ENCODE peak calls at places on chromosome 4, in ten cellular contexts. U, I, L, O, V, D, F, J, E and K are unnamed samples. For H3K4me1, the result is how much of the 10 kb centered on the place peaks cover.

GRCh38 chr4:172628263-172628662 is 540.3 kb upstream of the GALNT7 start:
- DNase-seq in U (no peak), I (no peak), L (no peak), O (no peak), V (no peak), D (no peak), F (no peak), J (no peak), E (no peak), K (no peak)

GRCh38 chr4:40829586-40829985 is 79.8 kb downstream of the NSUN7 start:
- DNase-seq in U (no peak), I (no peak), L (no peak), O (no peak), V (no peak), D (no peak), F (no peak), J (no peak), E (no peak), K (no peak)

GRCh38 chr4:165359501-165359900 is 19.3 kb upstream of the CPE start:
- DNase-seq in U (no peak), I (no peak), L (no peak), O (no peak), V (no peak), D (no peak), F (no peak), J (no peak), E (no peak), K (no peak)

GRCh38 chr4:185591679-185592141 is 56.4 kb upstream of the PDLIM3 start:
- DNase-seq in U (no peak), I (no peak), L (no peak), O (no peak), V (no peak), D (peak), F (no peak), J (no peak), E (no peak), K (no peak)

GRCh38 chr4:165378763-165379631 is at the start of gene CPE:
- DNase-seq in U (peak), I (no peak), L (peak), O (peak), V (peak), D (peak), F (peak), J (peak), E (no peak), K (peak)

GRCh38 chr4:43352859-43353258 is 460.3 kb downstream of the GRXCR1 start:
- DNase-seq in U (no peak), I (no peak), L (no peak), O (no peak), V (no peak), D (no peak), F (no peak), J (no peak), E (no peak), K (no peak)

GRCh38 chr4:161546902-161547301 is 616.9 kb downstream of the FSTL5 start:
- DNase-seq in U (no peak), I (no peak), L (no peak), O (no peak), V (no peak), D (no peak), F (no peak), J (no peak), E (no peak), K (no peak)

GRCh38 chr4:28845158-28845557 is 1875.0 kb upstream of the PCDH7 start:
- DNase-seq in U (no peak), I (no peak), L (no peak), O (no peak), V (no peak), D (no peak), F (no peak), J (no peak), E (no peak), K (no peak)

GRCh38 chr4:150769235-150769634 is 187.3 kb downstream of the MAB21L2 start:
- DNase-seq in U (no peak), I (no peak), L (peak), O (no peak), V (peak), D (peak), F (no peak), J (no peak), E (no peak), K (no peak)

GRCh38 chr4:43411226-43411625 is 518.7 kb downstream of the GRXCR1 start:
- DNase-seq in U (no peak), I (no peak), L (no peak), O (no peak), V (no peak), D (peak), F (no peak), J (no peak), E (no peak), K (no peak)

GRCh38 chr4:32161382-32161781 is 1441.2 kb downstream of the PCDH7 start:
- DNase-seq in U (no peak), I (no peak), L (no peak), O (no peak), V (no peak), D (peak), F (no peak), J (no peak), E (no peak), K (no peak)

GRCh38 chr4:113878718-113879117 is 100.7 kb downstream of the ARSJ start:
- DNase-seq in U (no peak), I (no peak), L (no peak), O (no peak), V (no peak), D (peak), F (no peak), J (no peak), E (no peak), K (no peak)

GRCh38 chr4:95637047-95637600 is 88.4 kb upstream of the UNC5C start:
- DNase-seq in U (no peak), I (no peak), L (no peak), O (no peak), V (peak), D (no peak), F (peak), J (no peak), E (no peak), K (no peak)

GRCh38 chr4:95181446-95182306 is 367.1 kb downstream of the UNC5C start:
- DNase-seq in U (no peak), I (no peak), L (no peak), O (no peak), V (no peak), D (peak), F (no peak), J (no peak), E (peak), K (no peak)

GRCh38 chr4:183360161-183360919 is 38.1 kb upstream of the CLDN24 start:
- DNase-seq in U (no peak), I (no peak), L (no peak), O (no peak), V (no peak), D (peak), F (no peak), J (no peak), E (no peak), K (no peak)

GRCh38 chr4:153514001-153514526 is 47.9 kb downstream of the TMEM131L start:
- DNase-seq in U (no peak), I (no peak), L (no peak), O (no peak), V (no peak), D (peak), F (no peak), J (no peak), E (no peak), K (no peak)

GRCh38 chr4:184166736-184167135 is 50.9 kb downstream of the ENPP6 start:
- DNase-seq in U (no peak), I (no peak), L (no peak), O (no peak), V (no peak), D (no peak), F (no peak), J (no peak), E (no peak), K (no peak)

GRCh38 chr4:78528327-78528726 is 23.2 kb upstream of the ANXA3 start:
- DNase-seq in U (no peak), I (no peak), L (no peak), O (no peak), V (no peak), D (peak), F (no peak), J (no peak), E (no peak), K (no peak)

GRCh38 chr4:107304699-107305286 is 268.7 kb upstream of the DKK2 start:
- DNase-seq in U (no peak), I (no peak), L (no peak), O (no peak), V (no peak), D (no peak), F (no peak), J (no peak), E (no peak), K (no peak)

GRCh38 chr4:169174247-169174646 is 96.5 kb downstream of the SH3RF1 start:
- DNase-seq in U (no peak), I (no peak), L (no peak), O (no peak), V (no peak), D (no peak), F (no peak), J (no peak), E (no peak), K (no peak)

GRCh38 chr4:163332526-163333405 is at the start of gene NPY1R:
- DNase-seq in U (no peak), I (no peak), L (peak), O (peak), V (peak), D (peak), F (peak), J (peak), E (peak), K (peak)

GRCh38 chr4:15042529-15043167 is 40.4 kb downstream of the CPEB2 start:
- DNase-seq in U (no peak), I (no peak), L (no peak), O (no peak), V (no peak), D (no peak), F (no peak), J (no peak), E (no peak), K (no peak)

GRCh38 chr4:56181140-56181950 is 205.9 kb downstream of the AASDH start:
- DNase-seq in U (no peak), I (no peak), L (no peak), O (no peak), V (no peak), D (no peak), F (no peak), J (no peak), E (no peak), K (no peak)

GRCh38 chr4:128155231-128155855 is 94.2 kb downstream of the LARP1B start:
- DNase-seq in U (no peak), I (no peak), L (no peak), O (no peak), V (no peak), D (no peak), F (no peak), J (peak), E (no peak), K (no peak)
- H3K4me1 ChIP-seq in U (under half), I (under half), L (under half), O (under half), V (under half), D (under half), F (under half), J (under half), E (under half), K (under half)

GRCh38 chr4:87224036-87224923 is 3.9 kb upstream of the KLHL8 start:
- DNase-seq in U (no peak), I (no peak), L (no peak), O (no peak), V (no peak), D (no peak), F (no peak), J (no peak), E (no peak), K (no peak)

GRCh38 chr4:87220094-87220831 is at the start of gene KLHL8:
- DNase-seq in U (peak), I (peak), L (peak), O (peak), V (peak), D (peak), F (peak), J (peak), E (peak), K (peak)

GRCh38 chr4:87216469-87216868 is 3.9 kb downstream of the KLHL8 start:
- DNase-seq in U (no peak), I (no peak), L (no peak), O (no peak), V (no peak), D (no peak), F (no peak), J (no peak), E (no peak), K (no peak)

DNA sequence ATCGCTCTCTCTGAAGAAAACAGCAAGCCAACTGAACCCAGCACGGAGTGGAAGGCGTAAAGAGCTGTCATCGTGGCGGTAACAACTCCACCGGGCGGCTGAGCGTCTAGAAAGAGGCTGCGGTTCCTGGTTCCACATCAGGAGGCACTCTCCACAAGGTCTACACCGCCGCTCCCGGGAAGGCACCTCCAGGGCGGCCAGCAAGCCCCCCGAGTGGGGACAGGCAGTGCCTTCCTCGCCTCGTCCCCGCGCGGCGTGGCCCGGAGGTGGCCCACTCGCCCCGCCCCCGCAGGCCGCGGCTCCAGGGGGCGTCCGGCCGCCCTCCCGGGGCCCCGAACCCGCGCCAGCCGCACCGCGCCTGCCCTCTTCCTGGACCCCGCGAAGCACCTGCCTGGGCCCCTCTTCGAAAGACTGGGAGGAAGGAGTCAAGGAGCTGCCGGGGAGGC is 747 bp downstream of the KLHL8 start:
- DNase-seq in U (no peak), I (peak), L (peak), O (no peak), V (no peak), D (peak), F (peak), J (peak), E (peak), K (peak)
- TF ChIP-seq CTCF in U (peak), I (no peak), L (no peak), O (no peak), V (peak), D (peak), F (peak), J (no peak), E (peak), K (peak)

GRCh38 chr4:77154761-77155499 is 2.1 kb upstream of the CCNG2 start:
- DNase-seq in U (no peak), I (no peak), L (no peak), O (no peak), V (no peak), D (no peak), F (no peak), J (no peak), E (no peak), K (no peak)

GRCh38 chr4:77156912-77157858 is at the start of gene CCNG2:
- DNase-seq in U (peak), I (peak), L (peak), O (peak), V (peak), D (peak), F (peak), J (peak), E (peak), K (peak)

GRCh38 chr4:77155631-77156345 is 1.2 kb upstream of the CCNG2 start:
- DNase-seq in U (no peak), I (no peak), L (no peak), O (no peak), V (no peak), D (no peak), F (no peak), J (no peak), E (no peak), K (no peak)

GRCh38 chr4:77157859-77158486 is 966 bp downstream of the CCNG2 start:
- DNase-seq in U (peak), I (peak), L (peak), O (peak), V (peak), D (peak), F (peak), J (peak), E (peak), K (peak)

DNA sequence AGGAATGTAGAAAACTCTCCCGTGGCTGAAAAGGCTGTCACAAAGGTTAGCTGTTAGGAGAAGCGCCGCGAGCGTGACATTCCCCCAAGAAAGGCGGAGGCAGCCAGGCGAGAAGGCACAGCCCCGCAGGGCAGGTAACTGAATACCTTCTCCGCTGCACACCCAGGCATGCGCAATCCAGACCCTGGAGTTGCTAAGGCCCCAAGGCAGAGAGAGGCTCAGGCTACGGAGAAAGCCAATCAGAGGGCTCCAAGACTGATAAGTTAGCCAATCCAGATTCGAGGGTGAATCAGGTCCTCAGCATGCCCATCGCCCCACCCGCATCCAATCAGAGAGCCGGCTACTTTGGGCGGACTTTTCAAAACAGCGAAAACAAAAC is 485 bp upstream of the CCNG2 start:
- DNase-seq in U (peak), I (peak), L (peak), O (peak), V (peak), D (peak), F (peak), J (peak), E (peak), K (peak)
- TF ChIP-seq POLR2A in U (no peak), I (peak), L (peak), O (peak), V (peak), D (no peak), F (no peak), J (no peak), E (peak), K (no peak)

GRCh38 chr4:2615821-2616220 is 79.4 kb downstream of the FAM193A start:
- DNase-seq in U (no peak), I (no peak), L (no peak), O (no peak), V (no peak), D (no peak), F (no peak), J (no peak), E (no peak), K (no peak)
- H3K4me1 ChIP-seq in U (under half), I (under half), L (under half), O (under half), V (under half), D (under half), F (under half), J (under half), E (under half), K (under half)

DNA sequence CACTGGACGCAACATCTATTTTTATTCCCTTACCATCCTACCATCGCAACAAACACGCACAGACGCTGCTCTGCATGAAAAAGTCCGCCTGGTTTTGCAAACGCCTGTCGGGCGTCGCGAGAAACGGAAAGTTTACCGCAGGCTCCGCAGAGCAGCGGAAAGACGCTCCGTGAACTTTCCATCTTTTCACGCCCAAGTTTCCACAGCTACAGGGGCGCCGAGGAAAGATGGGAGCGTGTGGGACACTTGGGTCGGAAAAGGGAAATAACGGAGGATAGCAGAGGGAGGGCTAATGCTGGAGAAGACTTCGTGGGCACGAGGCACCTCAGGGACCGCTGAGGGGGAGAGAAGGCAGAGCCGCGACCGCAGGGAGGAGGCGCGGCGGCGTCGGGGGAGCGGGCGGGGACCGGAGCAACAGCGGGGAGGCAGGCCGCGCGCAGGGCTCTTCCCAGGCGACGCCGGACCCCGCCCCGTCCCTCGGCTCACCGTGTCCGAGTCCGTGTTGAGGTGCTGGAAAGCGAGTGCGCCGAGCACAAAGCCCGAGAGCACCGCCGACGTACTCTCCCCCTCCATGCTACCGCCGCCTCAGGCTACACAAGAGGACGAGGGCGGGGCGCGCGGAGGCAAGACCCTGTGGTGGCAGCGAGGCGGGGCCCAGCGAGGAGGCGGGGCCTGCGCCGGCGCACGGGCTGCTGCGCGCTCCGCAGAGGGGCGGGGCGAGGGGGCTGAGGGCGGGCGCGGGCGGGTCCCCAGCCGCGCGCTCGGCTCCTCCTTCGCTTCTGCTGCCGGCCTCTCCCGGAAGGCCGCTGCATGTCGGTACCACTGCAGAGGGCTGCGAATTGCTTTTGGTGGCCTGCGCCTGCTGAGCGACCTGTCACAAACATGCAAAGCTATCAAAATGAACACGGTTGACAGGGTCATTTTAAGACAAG is at the start of gene ABRAXAS1:
- DNase-seq in U (peak), I (peak), L (peak), O (peak), V (peak), D (peak), F (peak), J (peak), E (peak), K (peak)
- TF ChIP-seq CTCF in U (no peak), I (no peak), L (no peak), O (no peak), V (no peak), D (no peak), F (no peak), J (no peak), E (peak), K (no peak)

GRCh38 chr4:77493829-77494551 is 111.6 kb upstream of the CXCL13 start:
- DNase-seq in U (no peak), I (no peak), L (no peak), O (no peak), V (no peak), D (no peak), F (no peak), J (no peak), E (no peak), K (no peak)

GRCh38 chr4:77493120-77493767 is 112.4 kb upstream of the CXCL13 start:
- DNase-seq in U (no peak), I (no peak), L (no peak), O (no peak), V (no peak), D (no peak), F (no peak), J (no peak), E (no peak), K (no peak)

GRCh38 chr4:77488882-77489281 is 116.7 kb upstream of the CXCL13 start:
- DNase-seq in U (no peak), I (no peak), L (no peak), O (no peak), V (no peak), D (no peak), F (no peak), J (no peak), E (no peak), K (no peak)
- TF ChIP-seq POLR2A in U (no peak), I (no peak), L (no peak), O (no peak), V (no peak), D (no peak), F (no peak), J (no peak), E (no peak), K (no peak)

DNA sequence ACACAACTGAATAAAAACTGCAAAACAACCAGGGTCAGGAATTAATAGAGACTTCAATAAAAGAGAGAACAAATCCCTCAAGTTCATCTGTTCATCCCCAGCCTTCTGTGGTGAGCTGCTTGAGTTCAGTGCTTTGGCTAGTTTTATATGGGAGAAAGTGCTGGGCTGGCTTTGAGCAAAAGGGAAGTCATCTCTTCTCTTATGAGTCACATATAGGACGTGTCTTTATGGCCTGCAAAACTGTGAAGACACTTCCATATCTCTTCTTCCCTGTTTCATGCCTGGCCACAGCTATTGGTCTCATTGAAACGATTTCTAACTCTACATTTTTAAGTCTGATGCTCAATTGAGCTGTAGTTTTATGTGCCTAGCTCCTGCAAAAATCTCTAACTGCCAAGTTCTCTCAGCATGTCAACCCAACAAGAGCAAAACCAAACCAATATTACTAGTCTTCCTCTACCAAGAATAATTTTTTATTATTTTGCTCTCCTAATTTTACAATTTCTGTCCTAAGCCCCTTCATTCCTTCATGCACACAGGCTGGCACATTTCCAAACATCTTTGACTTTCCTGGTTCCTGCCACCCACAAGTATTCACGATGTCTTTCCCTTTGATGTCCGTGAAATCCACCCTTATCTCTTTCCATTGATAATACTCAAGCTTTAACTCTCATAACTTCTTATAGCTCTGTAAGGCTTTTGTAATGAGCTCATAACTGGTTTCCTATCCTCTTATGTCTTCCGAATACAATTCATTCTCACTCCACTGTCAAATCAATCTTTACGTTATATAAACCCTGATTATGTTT is 165.3 kb downstream of the BTC start:
- DNase-seq in U (no peak), I (no peak), L (peak), O (no peak), V (no peak), D (peak), F (no peak), J (no peak), E (no peak), K (no peak)
- H3K4me1 ChIP-seq in U (under half), I (under half), L (under half), O (under half), V (half or more), D (under half), F (under half), J (under half), E (under half), K (under half)